ENCODE peak calls at places on chromosomes 3 and 15, in nine cellular contexts. W, I, D, Y, L, F, X, N and Q are unnamed samples.

GRCh38 chr3:66153961-66154923 is 66.6 kb upstream of the SLC25A26 start:
- DNase-seq in W (peak; percentile 41), I (peak; percentile 14), D (peak; percentile 41), Y (no peak), L (no peak), F (no peak), X (no peak), N (no peak), Q (no peak)

GRCh38 chr3:135106445-135106844 is 311.4 kb downstream of the EPHB1 start:
- DNase-seq in W (peak; percentile 6), I (peak; percentile 11), D (no peak), Y (no peak), L (peak; percentile 81), F (peak; percentile 10), X (no peak), N (peak; percentile 78), Q (no peak)

GRCh38 chr3:79351693-79352092 is 416.1 kb downstream of the ROBO1 start:
- DNase-seq in W (no peak), I (no peak), D (no peak), Y (no peak), L (no peak), F (no peak), X (no peak), N (no peak), Q (no peak)

GRCh38 chr3:24294150-24294549 is 200.5 kb downstream of the THRB start:
- DNase-seq in W (no peak), I (no peak), D (no peak), Y (no peak), L (no peak), F (no peak), X (no peak), N (no peak), Q (no peak)

GRCh38 chr15:74235962-74236361 is at the start of gene CCDC33:
- DNase-seq in W (no peak), I (no peak), D (no peak), Y (peak; percentile 82), L (no peak), F (no peak), X (no peak), N (peak; percentile 78), Q (no peak)

GRCh38 chr15:72344602-72345001 is 24.6 kb upstream of the CELF6 start:
- DNase-seq in W (no peak), I (no peak), D (no peak), Y (no peak), L (no peak), F (no peak), X (no peak), N (no peak), Q (no peak)

GRCh38 chr15:29920515-29920914 is 98.2 kb upstream of the TJP1 start:
- DNase-seq in W (no peak), I (peak; percentile 65), D (no peak), Y (no peak), L (no peak), F (peak; percentile 27), X (no peak), N (no peak), Q (peak; percentile 5)

GRCh38 chr3:117219296-117219695 is 509.7 kb downstream of the TUSC7 start:
- DNase-seq in W (no peak), I (no peak), D (no peak), Y (no peak), L (no peak), F (no peak), X (no peak), N (no peak), Q (no peak)

GRCh38 chr3:124885466-124886167 is 1.5 kb downstream of the ITGB5 start:
- DNase-seq in W (no peak), I (peak; percentile 55), D (no peak), Y (no peak), L (peak; percentile 38), F (peak; percentile 27), X (no peak), N (no peak), Q (no peak)

GRCh38 chr3:61944736-61945135 is 383.4 kb downstream of the PTPRG start:
- DNase-seq in W (no peak), I (no peak), D (no peak), Y (no peak), L (no peak), F (no peak), X (no peak), N (no peak), Q (no peak)

GRCh38 chr3:119600732-119601131 is 3.0 kb downstream of the PLA1A start:
- DNase-seq in W (no peak), I (peak; percentile 25), D (peak; percentile 65), Y (no peak), L (peak; percentile 16), F (peak; percentile 30), X (no peak), N (peak; percentile 14), Q (no peak)

GRCh38 chr3:15428539-15428938 is 1.1 kb downstream of the EAF1 start:
- DNase-seq in W (peak; percentile 47), I (peak; percentile 82), D (no peak), Y (no peak), L (no peak), F (peak; percentile 23), X (no peak), N (no peak), Q (no peak)

GRCh38 chr3:3631114-3631513 is 168.1 kb upstream of the LRRN1 start:
- DNase-seq in W (no peak), I (no peak), D (no peak), Y (no peak), L (no peak), F (no peak), X (no peak), N (no peak), Q (no peak)

GRCh38 chr3:194167480-194167862 is 31.5 kb downstream of the HES1 start:
- DNase-seq in W (no peak), I (no peak), D (no peak), Y (no peak), L (no peak), F (no peak), X (no peak), N (no peak), Q (no peak)

GRCh38 chr3:64152100-64152499 is 73.2 kb downstream of the PRICKLE2 start:
- DNase-seq in W (peak; percentile 87), I (peak; percentile 34), D (no peak), Y (no peak), L (no peak), F (no peak), X (no peak), N (no peak), Q (no peak)